ENCODE peak calls at places on chromosome 11, in eight cellular contexts. One of them, this sample, is unnamed.

GRCh38 chr11:1168721-1169161 is 11.0 kb downstream of the MUC5AC start:
- DNase-seq in GM12865: no peak
- DNase-seq in psoas muscle: no peak
- DNase-seq in brain microvascular endothelial cell: no peak
- DNase-seq in OCI-LY7: no peak
- DNase-seq in mesendoderm: peak
- DNase-seq in stimulated activated CD4-positive, alpha-beta T cell treated with anti-CD3 and anti-CD28 coated beads, Interleukin-12 subunit alpha, Interleukin-12 subunit beta, amount 100 ng/mL, for 4 hours: no peak
- DNase-seq in activated CD4-positive, CD25-positive, alpha-beta regulatory T cell: no peak
- DNase-seq in this sample: no peak

GRCh38 chr11:2790581-2790925 is 90.8 kb upstream of the KCNQ1OT1 start:
- DNase-seq in GM12865: no peak
- DNase-seq in psoas muscle: peak
- DNase-seq in brain microvascular endothelial cell: no peak
- DNase-seq in OCI-LY7: no peak
- DNase-seq in mesendoderm: no peak
- DNase-seq in stimulated activated CD4-positive, alpha-beta T cell treated with anti-CD3 and anti-CD28 coated beads, Interleukin-12 subunit alpha, Interleukin-12 subunit beta, amount 100 ng/mL, for 4 hours: no peak
- DNase-seq in activated CD4-positive, CD25-positive, alpha-beta regulatory T cell: no peak
- DNase-seq in this sample: peak

GRCh38 chr11:103812680-103813079 is 223.8 kb upstream of the DDI1 start:
- DNase-seq in GM12865: no peak
- DNase-seq in psoas muscle: no peak
- DNase-seq in brain microvascular endothelial cell: no peak
- DNase-seq in OCI-LY7: peak
- DNase-seq in mesendoderm: no peak
- DNase-seq in stimulated activated CD4-positive, alpha-beta T cell treated with anti-CD3 and anti-CD28 coated beads, Interleukin-12 subunit alpha, Interleukin-12 subunit beta, amount 100 ng/mL, for 4 hours: no peak
- DNase-seq in activated CD4-positive, CD25-positive, alpha-beta regulatory T cell: no peak
- DNase-seq in this sample: no peak

GRCh38 chr11:30879322-30880020 is 293.3 kb upstream of the MPPED2 start:
- DNase-seq in GM12865: no peak
- DNase-seq in psoas muscle: no peak
- DNase-seq in brain microvascular endothelial cell: no peak
- DNase-seq in OCI-LY7: no peak
- DNase-seq in mesendoderm: no peak
- DNase-seq in stimulated activated CD4-positive, alpha-beta T cell treated with anti-CD3 and anti-CD28 coated beads, Interleukin-12 subunit alpha, Interleukin-12 subunit beta, amount 100 ng/mL, for 4 hours: no peak
- DNase-seq in activated CD4-positive, CD25-positive, alpha-beta regulatory T cell: no peak
- DNase-seq in this sample: peak

GRCh38 chr11:44728491-44728910 is 1.7 kb downstream of the TSPAN18 start:
- DNase-seq in GM12865: no peak
- DNase-seq in psoas muscle: no peak
- DNase-seq in brain microvascular endothelial cell: no peak
- DNase-seq in OCI-LY7: no peak
- DNase-seq in mesendoderm: peak
- DNase-seq in stimulated activated CD4-positive, alpha-beta T cell treated with anti-CD3 and anti-CD28 coated beads, Interleukin-12 subunit alpha, Interleukin-12 subunit beta, amount 100 ng/mL, for 4 hours: no peak
- DNase-seq in activated CD4-positive, CD25-positive, alpha-beta regulatory T cell: no peak
- DNase-seq in this sample: peak

GRCh38 chr11:10581481-10582019 is 13.1 kb upstream of the LYVE1 start:
- DNase-seq in GM12865: no peak
- DNase-seq in psoas muscle: peak
- DNase-seq in brain microvascular endothelial cell: no peak
- DNase-seq in OCI-LY7: no peak
- DNase-seq in mesendoderm: no peak
- DNase-seq in stimulated activated CD4-positive, alpha-beta T cell treated with anti-CD3 and anti-CD28 coated beads, Interleukin-12 subunit alpha, Interleukin-12 subunit beta, amount 100 ng/mL, for 4 hours: no peak
- DNase-seq in activated CD4-positive, CD25-positive, alpha-beta regulatory T cell: no peak
- DNase-seq in this sample: peak

GRCh38 chr11:69257134-69257533 is 36.8 kb upstream of the MYEOV start:
- DNase-seq in GM12865: no peak
- DNase-seq in psoas muscle: no peak
- DNase-seq in brain microvascular endothelial cell: no peak
- DNase-seq in OCI-LY7: no peak
- DNase-seq in mesendoderm: no peak
- DNase-seq in stimulated activated CD4-positive, alpha-beta T cell treated with anti-CD3 and anti-CD28 coated beads, Interleukin-12 subunit alpha, Interleukin-12 subunit beta, amount 100 ng/mL, for 4 hours: no peak
- DNase-seq in activated CD4-positive, CD25-positive, alpha-beta regulatory T cell: no peak
- DNase-seq in this sample: no peak

GRCh38 chr11:8206251-8207079 is 37.6 kb upstream of the RIC3 start:
- DNase-seq in GM12865: no peak
- DNase-seq in psoas muscle: no peak
- DNase-seq in brain microvascular endothelial cell: no peak
- DNase-seq in OCI-LY7: no peak
- DNase-seq in mesendoderm: no peak
- DNase-seq in stimulated activated CD4-positive, alpha-beta T cell treated with anti-CD3 and anti-CD28 coated beads, Interleukin-12 subunit alpha, Interleukin-12 subunit beta, amount 100 ng/mL, for 4 hours: no peak
- DNase-seq in activated CD4-positive, CD25-positive, alpha-beta regulatory T cell: no peak
- DNase-seq in this sample: no peak

GRCh38 chr11:44750440-44751005 is 23.8 kb downstream of the TSPAN18 start:
- DNase-seq in GM12865: no peak
- DNase-seq in psoas muscle: no peak
- DNase-seq in brain microvascular endothelial cell: no peak
- DNase-seq in OCI-LY7: no peak
- DNase-seq in mesendoderm: no peak
- DNase-seq in stimulated activated CD4-positive, alpha-beta T cell treated with anti-CD3 and anti-CD28 coated beads, Interleukin-12 subunit alpha, Interleukin-12 subunit beta, amount 100 ng/mL, for 4 hours: no peak
- DNase-seq in activated CD4-positive, CD25-positive, alpha-beta regulatory T cell: no peak
- DNase-seq in this sample: no peak

GRCh38 chr11:2741006-2741376 is 41.2 kb upstream of the KCNQ1OT1 start:
- DNase-seq in GM12865: no peak
- DNase-seq in psoas muscle: peak
- DNase-seq in brain microvascular endothelial cell: no peak
- DNase-seq in OCI-LY7: no peak
- DNase-seq in mesendoderm: no peak
- DNase-seq in stimulated activated CD4-positive, alpha-beta T cell treated with anti-CD3 and anti-CD28 coated beads, Interleukin-12 subunit alpha, Interleukin-12 subunit beta, amount 100 ng/mL, for 4 hours: no peak
- DNase-seq in activated CD4-positive, CD25-positive, alpha-beta regulatory T cell: no peak
- DNase-seq in this sample: peak

GRCh38 chr11:36601145-36601544 is 3.1 kb upstream of the RAG2 start:
- DNase-seq in GM12865: no peak
- DNase-seq in psoas muscle: no peak
- DNase-seq in brain microvascular endothelial cell: no peak
- DNase-seq in OCI-LY7: no peak
- DNase-seq in mesendoderm: no peak
- DNase-seq in stimulated activated CD4-positive, alpha-beta T cell treated with anti-CD3 and anti-CD28 coated beads, Interleukin-12 subunit alpha, Interleukin-12 subunit beta, amount 100 ng/mL, for 4 hours: no peak
- DNase-seq in activated CD4-positive, CD25-positive, alpha-beta regulatory T cell: no peak
- DNase-seq in this sample: no peak

GRCh38 chr11:60984616-60985015 is 13.1 kb downstream of the CD6 start:
- DNase-seq in GM12865: no peak
- DNase-seq in psoas muscle: no peak
- DNase-seq in brain microvascular endothelial cell: no peak
- DNase-seq in OCI-LY7: no peak
- DNase-seq in mesendoderm: peak
- DNase-seq in stimulated activated CD4-positive, alpha-beta T cell treated with anti-CD3 and anti-CD28 coated beads, Interleukin-12 subunit alpha, Interleukin-12 subunit beta, amount 100 ng/mL, for 4 hours: no peak
- DNase-seq in activated CD4-positive, CD25-positive, alpha-beta regulatory T cell: no peak
- DNase-seq in this sample: no peak

GRCh38 chr11:121431820-121432526 is 20.1 kb upstream of the SORL1 start:
- DNase-seq in GM12865: peak
- DNase-seq in psoas muscle: no peak
- DNase-seq in brain microvascular endothelial cell: no peak
- DNase-seq in OCI-LY7: peak
- DNase-seq in mesendoderm: no peak
- DNase-seq in stimulated activated CD4-positive, alpha-beta T cell treated with anti-CD3 and anti-CD28 coated beads, Interleukin-12 subunit alpha, Interleukin-12 subunit beta, amount 100 ng/mL, for 4 hours: no peak
- DNase-seq in activated CD4-positive, CD25-positive, alpha-beta regulatory T cell: no peak
- DNase-seq in this sample: no peak

GRCh38 chr11:19288256-19288655 is 47.5 kb upstream of the E2F8 start:
- DNase-seq in GM12865: no peak
- DNase-seq in psoas muscle: no peak
- DNase-seq in brain microvascular endothelial cell: no peak
- DNase-seq in OCI-LY7: no peak
- DNase-seq in mesendoderm: no peak
- DNase-seq in stimulated activated CD4-positive, alpha-beta T cell treated with anti-CD3 and anti-CD28 coated beads, Interleukin-12 subunit alpha, Interleukin-12 subunit beta, amount 100 ng/mL, for 4 hours: no peak
- DNase-seq in activated CD4-positive, CD25-positive, alpha-beta regulatory T cell: no peak
- DNase-seq in this sample: no peak

GRCh38 chr11:69553416-69554357 is 72.2 kb downstream of the LINC01488 start:
- DNase-seq in GM12865: no peak
- DNase-seq in psoas muscle: no peak
- DNase-seq in brain microvascular endothelial cell: no peak
- DNase-seq in OCI-LY7: no peak
- DNase-seq in mesendoderm: no peak
- DNase-seq in stimulated activated CD4-positive, alpha-beta T cell treated with anti-CD3 and anti-CD28 coated beads, Interleukin-12 subunit alpha, Interleukin-12 subunit beta, amount 100 ng/mL, for 4 hours: no peak
- DNase-seq in activated CD4-positive, CD25-positive, alpha-beta regulatory T cell: no peak
- DNase-seq in this sample: no peak

GRCh38 chr11:69599502-69599901 is 41.5 kb upstream of the CCND1 start:
- DNase-seq in GM12865: no peak
- DNase-seq in psoas muscle: no peak
- DNase-seq in brain microvascular endothelial cell: no peak
- DNase-seq in OCI-LY7: no peak
- DNase-seq in mesendoderm: no peak
- DNase-seq in stimulated activated CD4-positive, alpha-beta T cell treated with anti-CD3 and anti-CD28 coated beads, Interleukin-12 subunit alpha, Interleukin-12 subunit beta, amount 100 ng/mL, for 4 hours: no peak
- DNase-seq in activated CD4-positive, CD25-positive, alpha-beta regulatory T cell: no peak
- DNase-seq in this sample: no peak

GRCh38 chr11:116190206-116190605 is 582.6 kb downstream of the BUD13 start:
- DNase-seq in GM12865: no peak
- DNase-seq in psoas muscle: no peak
- DNase-seq in brain microvascular endothelial cell: no peak
- DNase-seq in OCI-LY7: no peak
- DNase-seq in mesendoderm: no peak
- DNase-seq in stimulated activated CD4-positive, alpha-beta T cell treated with anti-CD3 and anti-CD28 coated beads, Interleukin-12 subunit alpha, Interleukin-12 subunit beta, amount 100 ng/mL, for 4 hours: no peak
- DNase-seq in activated CD4-positive, CD25-positive, alpha-beta regulatory T cell: no peak
- DNase-seq in this sample: no peak

GRCh38 chr11:134598368-134598767 is 186.3 kb upstream of the B3GAT1 start:
- DNase-seq in GM12865: no peak
- DNase-seq in psoas muscle: no peak
- DNase-seq in brain microvascular endothelial cell: no peak
- DNase-seq in OCI-LY7: no peak
- DNase-seq in mesendoderm: no peak
- DNase-seq in stimulated activated CD4-positive, alpha-beta T cell treated with anti-CD3 and anti-CD28 coated beads, Interleukin-12 subunit alpha, Interleukin-12 subunit beta, amount 100 ng/mL, for 4 hours: no peak
- DNase-seq in activated CD4-positive, CD25-positive, alpha-beta regulatory T cell: no peak
- DNase-seq in this sample: no peak

GRCh38 chr11:1129143-1129665 is 28.5 kb upstream of the MUC5AC start:
- DNase-seq in GM12865: no peak
- DNase-seq in psoas muscle: no peak
- DNase-seq in brain microvascular endothelial cell: no peak
- DNase-seq in OCI-LY7: no peak
- DNase-seq in mesendoderm: no peak
- DNase-seq in stimulated activated CD4-positive, alpha-beta T cell treated with anti-CD3 and anti-CD28 coated beads, Interleukin-12 subunit alpha, Interleukin-12 subunit beta, amount 100 ng/mL, for 4 hours: no peak
- DNase-seq in activated CD4-positive, CD25-positive, alpha-beta regulatory T cell: no peak
- DNase-seq in this sample: no peak

GRCh38 chr11:27720277-27720830 is 20.1 kb upstream of the BDNF start:
- DNase-seq in GM12865: peak
- DNase-seq in psoas muscle: no peak
- DNase-seq in brain microvascular endothelial cell: peak
- DNase-seq in OCI-LY7: no peak
- DNase-seq in mesendoderm: peak
- DNase-seq in stimulated activated CD4-positive, alpha-beta T cell treated with anti-CD3 and anti-CD28 coated beads, Interleukin-12 subunit alpha, Interleukin-12 subunit beta, amount 100 ng/mL, for 4 hours: no peak
- DNase-seq in activated CD4-positive, CD25-positive, alpha-beta regulatory T cell: no peak
- DNase-seq in this sample: no peak

GRCh38 chr11:72577271-72577681 is 96.9 kb downstream of the PDE2A start:
- DNase-seq in GM12865: no peak
- DNase-seq in psoas muscle: peak
- DNase-seq in brain microvascular endothelial cell: no peak
- DNase-seq in OCI-LY7: no peak
- DNase-seq in mesendoderm: no peak
- DNase-seq in stimulated activated CD4-positive, alpha-beta T cell treated with anti-CD3 and anti-CD28 coated beads, Interleukin-12 subunit alpha, Interleukin-12 subunit beta, amount 100 ng/mL, for 4 hours: no peak
- DNase-seq in activated CD4-positive, CD25-positive, alpha-beta regulatory T cell: no peak
- DNase-seq in this sample: no peak

GRCh38 chr11:133343951-133344350 is 188.3 kb downstream of the OPCML start:
- DNase-seq in GM12865: no peak
- DNase-seq in psoas muscle: no peak
- DNase-seq in brain microvascular endothelial cell: no peak
- DNase-seq in OCI-LY7: no peak
- DNase-seq in mesendoderm: peak
- DNase-seq in stimulated activated CD4-positive, alpha-beta T cell treated with anti-CD3 and anti-CD28 coated beads, Interleukin-12 subunit alpha, Interleukin-12 subunit beta, amount 100 ng/mL, for 4 hours: no peak
- DNase-seq in activated CD4-positive, CD25-positive, alpha-beta regulatory T cell: no peak
- DNase-seq in this sample: no peak

GRCh38 chr11:116525961-116526495 is 246.8 kb downstream of the BUD13 start:
- DNase-seq in GM12865: no peak
- DNase-seq in psoas muscle: no peak
- DNase-seq in brain microvascular endothelial cell: no peak
- DNase-seq in OCI-LY7: no peak
- DNase-seq in mesendoderm: no peak
- DNase-seq in stimulated activated CD4-positive, alpha-beta T cell treated with anti-CD3 and anti-CD28 coated beads, Interleukin-12 subunit alpha, Interleukin-12 subunit beta, amount 100 ng/mL, for 4 hours: no peak
- DNase-seq in activated CD4-positive, CD25-positive, alpha-beta regulatory T cell: no peak
- DNase-seq in this sample: no peak

GRCh38 chr11:78354741-78355705 is 62.6 kb downstream of the GAB2 start:
- DNase-seq in GM12865: peak
- DNase-seq in psoas muscle: no peak
- DNase-seq in brain microvascular endothelial cell: no peak
- DNase-seq in OCI-LY7: no peak
- DNase-seq in mesendoderm: peak
- DNase-seq in stimulated activated CD4-positive, alpha-beta T cell treated with anti-CD3 and anti-CD28 coated beads, Interleukin-12 subunit alpha, Interleukin-12 subunit beta, amount 100 ng/mL, for 4 hours: no peak
- DNase-seq in activated CD4-positive, CD25-positive, alpha-beta regulatory T cell: no peak
- DNase-seq in this sample: no peak

GRCh38 chr11:62678770-62679696 is at the start of gene UBXN1:
- DNase-seq in GM12865: peak
- DNase-seq in psoas muscle: peak
- DNase-seq in brain microvascular endothelial cell: peak
- DNase-seq in OCI-LY7: peak
- DNase-seq in mesendoderm: peak
- DNase-seq in stimulated activated CD4-positive, alpha-beta T cell treated with anti-CD3 and anti-CD28 coated beads, Interleukin-12 subunit alpha, Interleukin-12 subunit beta, amount 100 ng/mL, for 4 hours: peak
- DNase-seq in activated CD4-positive, CD25-positive, alpha-beta regulatory T cell: peak
- DNase-seq in this sample: peak

GRCh38 chr11:65436412-65437032 is 13.9 kb downstream of the NEAT1 start:
- DNase-seq in GM12865: no peak
- DNase-seq in psoas muscle: peak
- DNase-seq in brain microvascular endothelial cell: peak
- DNase-seq in OCI-LY7: no peak
- DNase-seq in mesendoderm: no peak
- DNase-seq in stimulated activated CD4-positive, alpha-beta T cell treated with anti-CD3 and anti-CD28 coated beads, Interleukin-12 subunit alpha, Interleukin-12 subunit beta, amount 100 ng/mL, for 4 hours: no peak
- DNase-seq in activated CD4-positive, CD25-positive, alpha-beta regulatory T cell: no peak
- DNase-seq in this sample: peak

This sample was measured in heart left ventricle.